ENCODE peak calls at places on chromosomes 12 and 14, in five cellular contexts. D is K562, R is psoas muscle, Z is suprapubic skin, W is PC-3. V is an unnamed sample. For H3K4me1, the result is how much of the 10 kb centered on the place peaks cover.

GRCh38 chr12:85005615-85006014 is 30.5 kb downstream of the TSPAN19 start:
- DNase-seq in W (no peak), D (no peak), R (no peak), Z (no peak), V (no peak)

GRCh38 chr12:107791465-107792089 is 17.1 kb downstream of the ASCL4 start:
- DNase-seq in D (no peak), W (no peak), R (no peak), Z (no peak), V (no peak)

GRCh38 chr14:48331421-48331820 is 656.0 kb upstream of the MDGA2 start:
- DNase-seq in W (peak), D (no peak), R (no peak), Z (no peak), V (peak)

GRCh38 chr14:32201816-32202467 is at the start of gene RNU6-7:
- DNase-seq in Z (no peak), D (no peak), R (peak), W (no peak), V (peak)

GRCh38 chr14:32167907-32168306 is 33.9 kb upstream of the RNU6-7 start:
- DNase-seq in W (no peak), Z (no peak), D (no peak), R (no peak), V (peak)

GRCh38 chr12:109888179-109889020 is 8.1 kb upstream of the GLTP start:
- DNase-seq in Z (no peak), D (no peak), R (no peak), W (peak), V (peak)

GRCh38 chr14:99821519-99822165 is 28.4 kb downstream of the EML1 start:
- DNase-seq in D (no peak), R (no peak), W (peak), Z (no peak), V (peak)

GRCh38 chr12:80056232-80056631 is 43.1 kb upstream of the OTOGL start:
- DNase-seq in D (no peak), R (no peak), W (no peak), Z (no peak), V (no peak)

GRCh38 chr14:21868442-21869046 is 194.9 kb upstream of the OR4E1 start:
- DNase-seq in Z (no peak), R (no peak), D (peak), W (peak), V (no peak)

GRCh38 chr14:87935081-87935828 is 57.7 kb downstream of the GALC start:
- DNase-seq in R (no peak), D (no peak), Z (no peak), W (no peak), V (no peak)

GRCh38 chr12:1810201-1810930 is 10.0 kb upstream of the LRTM2 start:
- DNase-seq in R (no peak), D (peak), W (no peak), Z (no peak), V (peak)

GRCh38 chr14:98130691-98131090 is 1141.3 kb downstream of the BCL11B start:
- DNase-seq in W (no peak), D (no peak), Z (no peak), R (no peak), V (peak)

GRCh38 chr14:79186523-79186922 is 1016.4 kb downstream of the NRXN3 start:
- DNase-seq in R (no peak), D (no peak), W (no peak), Z (no peak), V (peak)

GRCh38 chr12:124509676-124510300 is 57.6 kb downstream of the NCOR2 start:
- DNase-seq in D (peak), Z (peak), W (no peak), R (peak), V (peak)

GRCh38 chr12:124511259-124511985 is 56.0 kb downstream of the NCOR2 start:
- DNase-seq in D (no peak), Z (no peak), W (no peak), R (no peak), V (no peak)

GRCh38 chr12:124509300-124509675 is 58.1 kb downstream of the NCOR2 start:
- DNase-seq in D (no peak), Z (no peak), R (no peak), W (no peak), V (no peak)

GRCh38 chr12:124508323-124509096 is 58.9 kb downstream of the NCOR2 start:
- DNase-seq in W (no peak), D (no peak), R (peak), Z (no peak), V (peak)

GRCh38 chr12:124510301-124510970 is 57.0 kb downstream of the NCOR2 start:
- DNase-seq in Z (no peak), W (peak), R (peak), D (no peak), V (no peak)
- H3K4me1 ChIP-seq in Z (half or more), W (under half), R (half or more), D (half or more), V (half or more)

DNA sequence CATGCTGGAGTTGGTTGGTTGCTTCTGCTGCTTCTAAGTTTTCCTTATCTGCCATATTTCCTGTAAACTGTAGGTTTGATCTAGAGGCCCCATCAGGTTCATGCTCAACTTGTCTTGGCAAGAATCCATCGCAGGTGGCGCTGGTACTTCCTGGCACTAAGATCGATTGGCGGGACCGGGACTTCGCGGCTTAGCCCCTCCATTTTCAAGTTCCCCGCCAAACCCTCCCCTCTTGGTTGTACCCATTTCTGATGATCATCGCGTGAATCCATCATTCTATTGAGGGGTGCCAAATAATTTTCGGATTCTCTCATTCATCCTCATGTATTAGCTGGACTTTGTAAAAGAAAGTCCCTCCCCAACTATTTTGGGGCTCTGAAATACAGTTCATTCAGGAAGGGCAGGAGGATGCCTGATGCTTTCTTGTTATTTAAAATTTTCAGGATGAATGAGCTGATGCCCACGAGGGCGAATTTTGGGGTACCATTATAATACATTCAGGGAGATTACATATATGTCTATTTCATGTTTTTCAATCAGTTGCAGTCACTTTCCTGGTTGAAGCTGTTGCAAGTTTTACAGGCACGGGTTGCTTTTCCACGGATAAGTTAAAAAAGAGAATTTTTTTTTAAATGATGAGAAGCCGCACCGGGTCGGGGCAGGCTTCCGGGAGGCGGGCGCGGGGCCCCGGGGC is 424 bp upstream of the BRI3BP start:
- DNase-seq in D (peak), R (no peak), Z (no peak), W (peak), V (peak)
- TF ChIP-seq CTCF in D (peak), R (no peak), Z (no peak), W (peak), V (peak)

GRCh38 chr12:57476162-57476992 is 3.3 kb downstream of the ARHGAP9 start:
- DNase-seq in D (no peak), W (no peak), Z (no peak), R (no peak), V (no peak)

GRCh38 chr12:57479043-57479375 is 657 bp downstream of the ARHGAP9 start:
- DNase-seq in W (no peak), D (no peak), R (no peak), Z (no peak), V (no peak)

GRCh38 chr12:57479376-57480115 is at the start of gene ARHGAP9:
- DNase-seq in W (no peak), Z (no peak), R (no peak), D (no peak), V (no peak)

GRCh38 chr12:57476993-57477709 is 2.5 kb downstream of the ARHGAP9 start:
- DNase-seq in W (no peak), R (no peak), D (no peak), Z (no peak), V (no peak)

GRCh38 chr12:57477710-57478681 is 1.7 kb downstream of the ARHGAP9 start:
- DNase-seq in Z (no peak), D (peak), R (no peak), W (no peak), V (peak)
- H3K4me1 ChIP-seq in Z (under half), D (half or more), R (under half), W (under half), V (under half)

DNA sequence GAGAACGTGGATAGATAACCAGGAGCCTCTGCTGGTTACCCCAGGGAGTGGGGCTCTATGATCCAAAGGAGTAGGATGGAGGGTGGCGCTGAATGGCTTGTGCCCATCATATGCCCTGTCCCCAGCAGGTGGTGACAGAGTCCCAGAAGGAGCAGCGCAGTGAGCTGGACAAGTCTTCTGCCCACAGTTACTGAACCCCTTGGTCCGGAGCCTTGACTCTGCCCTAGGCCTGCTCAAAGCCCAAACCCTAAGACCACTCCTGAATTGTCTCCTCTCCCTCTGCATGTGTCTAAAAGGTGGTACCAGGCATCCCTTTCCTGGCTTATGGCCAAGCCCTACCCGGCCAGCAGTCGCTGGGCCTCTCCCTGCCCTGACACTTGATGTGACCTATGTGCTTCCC is 3.2 kb downstream of the PRPH start:
- DNase-seq in R (no peak), W (peak), D (no peak), Z (no peak), V (no peak)
- TF ChIP-seq CTCF in R (no peak), W (peak), D (peak), Z (no peak), V (no peak)

GRCh38 chr12:116213014-116213413 is 64.5 kb downstream of the MED13L start:
- DNase-seq in Z (no peak), R (no peak), D (no peak), W (no peak), V (no peak)

GRCh38 chr12:116207274-116207673 is 70.2 kb downstream of the MED13L start:
- DNase-seq in R (no peak), Z (no peak), W (no peak), D (no peak), V (no peak)

GRCh38 chr12:116213885-116214527 is 63.5 kb downstream of the MED13L start:
- DNase-seq in R (no peak), Z (no peak), D (no peak), W (no peak), V (no peak)

GRCh38 chr12:116210131-116210530 is 67.4 kb downstream of the MED13L start:
- DNase-seq in R (no peak), Z (no peak), D (no peak), W (no peak), V (peak)

GRCh38 chr12:116210762-116211161 is 66.7 kb downstream of the MED13L start:
- DNase-seq in Z (no peak), W (no peak), R (no peak), D (no peak), V (no peak)
- H3K4me1 ChIP-seq in Z (under half), W (under half), R (half or more), D (under half), V (under half)

DNA sequence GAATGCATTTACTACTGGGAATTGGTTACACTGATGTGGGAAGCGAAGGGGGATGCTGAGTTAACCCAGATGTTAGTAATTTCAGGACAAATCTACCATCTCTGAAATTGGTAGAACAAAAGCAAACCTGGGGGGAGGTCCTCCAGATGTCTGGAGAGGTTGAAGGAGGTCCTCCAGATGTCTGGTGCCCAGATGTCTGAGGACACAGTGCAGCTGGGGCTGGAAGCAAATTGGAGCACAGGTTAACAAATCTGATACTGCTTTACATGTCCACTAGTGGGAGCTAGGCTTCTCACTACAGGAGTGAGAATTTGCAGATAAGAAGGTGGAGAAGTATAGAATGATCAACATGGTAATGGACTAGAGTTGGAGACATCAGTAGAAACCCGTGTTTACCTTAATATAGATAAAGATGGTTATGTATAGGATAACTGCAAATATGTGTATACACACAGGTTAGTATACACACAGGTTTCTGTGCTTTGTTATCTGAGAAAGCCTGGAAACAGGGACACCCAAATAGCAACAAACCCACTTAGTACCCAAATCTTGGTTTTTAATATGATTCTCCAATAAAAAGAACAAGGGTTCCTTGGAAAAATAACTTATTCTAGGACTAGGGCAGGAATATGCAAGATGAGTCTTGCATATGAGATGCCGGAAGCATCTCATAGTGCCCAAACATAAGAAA is 162.5 kb downstream of the C12orf50 start:
- DNase-seq in W (peak), Z (no peak), D (no peak), R (no peak), V (no peak)
- TF ChIP-seq CTCF in W (peak), Z (peak), D (no peak), R (no peak), V (peak)

GRCh38 chr12:119008691-119009221 is 27.4 kb downstream of the SRRM4 start:
- DNase-seq in Z (no peak), W (no peak), R (no peak), D (no peak), V (no peak)

GRCh38 chr12:119014368-119014767 is 33.0 kb downstream of the SRRM4 start:
- DNase-seq in R (no peak), Z (no peak), W (no peak), D (no peak), V (no peak)

GRCh38 chr12:119011231-119011630 is 29.9 kb downstream of the SRRM4 start:
- DNase-seq in Z (no peak), W (no peak), R (no peak), D (no peak), V (no peak)

GRCh38 chr12:119013023-119013422 is 31.7 kb downstream of the SRRM4 start:
- DNase-seq in D (no peak), R (no peak), Z (no peak), W (no peak), V (no peak)

DNA sequence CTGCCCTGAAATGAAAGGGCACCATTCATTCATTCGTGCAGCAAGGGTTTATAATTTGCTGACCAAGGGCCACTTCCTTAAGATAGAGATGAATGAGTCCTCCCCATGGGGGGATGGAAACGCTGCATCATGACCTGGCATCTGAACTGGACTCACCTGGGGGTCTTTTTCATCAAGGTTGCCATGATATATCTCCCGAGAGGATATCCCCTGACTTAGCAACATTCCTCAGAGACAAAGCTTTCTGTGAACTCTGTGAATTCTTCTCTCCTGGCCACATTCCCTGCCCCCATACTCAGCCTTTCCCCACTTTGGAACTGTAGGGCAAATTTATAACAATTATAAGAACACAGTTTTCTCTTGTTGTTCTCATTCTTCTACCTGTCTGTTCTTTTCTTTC is 30.8 kb downstream of the SRRM4 start:
- DNase-seq in W (no peak), D (no peak), R (no peak), Z (no peak), V (no peak)
- H3K4me1 ChIP-seq in W (under half), D (under half), R (under half), Z (under half), V (under half)

DNA sequence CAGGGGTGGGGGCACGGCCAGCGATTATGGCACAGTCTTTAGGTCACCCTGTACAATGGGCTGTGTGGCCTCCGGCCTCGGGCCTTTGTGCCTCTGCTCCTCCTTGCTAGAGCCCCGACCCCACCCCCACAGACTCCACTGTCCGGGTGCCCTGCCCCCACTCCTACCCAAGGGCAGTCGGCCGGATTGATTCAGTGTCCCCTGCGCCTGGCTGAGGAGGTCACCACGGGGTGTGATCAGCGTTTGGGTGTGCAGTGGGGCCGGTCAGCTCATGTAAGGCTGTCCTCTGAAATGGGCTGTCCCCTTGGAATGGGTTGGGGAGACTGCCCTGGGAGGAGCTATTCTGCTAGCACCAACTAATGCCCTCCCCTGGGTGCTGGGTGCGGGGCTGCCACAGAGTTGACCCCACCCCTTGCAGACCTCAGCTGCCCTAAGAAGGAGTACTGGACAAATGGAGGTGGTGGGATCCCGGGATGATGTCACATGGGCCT is 23.1 kb downstream of the ASPG start:
- DNase-seq in R (peak), D (no peak), W (no peak), Z (peak), V (no peak)
- TF ChIP-seq CTCF in R (no peak), D (no peak), W (no peak), Z (no peak), V (no peak)

DNA sequence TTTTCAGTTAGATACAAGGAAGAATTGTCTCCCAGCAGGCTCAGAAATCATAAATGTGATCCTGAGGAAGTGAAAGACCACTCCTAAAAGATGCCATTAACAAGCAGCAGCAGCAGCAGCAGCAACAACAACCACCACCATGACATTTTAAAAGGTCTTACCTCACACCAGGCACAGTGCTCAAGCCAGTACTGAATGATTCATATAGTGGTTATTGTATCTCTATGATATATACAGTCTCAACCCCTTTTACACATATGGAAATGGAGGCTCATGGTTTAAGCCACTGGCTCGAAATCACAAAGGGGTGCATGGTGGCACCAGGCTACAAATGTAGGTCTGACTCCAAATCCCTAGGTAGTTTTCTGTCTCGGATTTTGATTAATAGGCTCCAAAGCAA is 126.9 kb downstream of the KTN1 start:
- DNase-seq in R (no peak), Z (no peak), D (no peak), W (peak), V (no peak)
- H3K4me1 ChIP-seq in R (under half), Z (under half), D (under half), W (under half), V (under half)